ENCODE peak calls at places on chromosomes 12 and 14, in seven cellular contexts. E is NCI-H2081; P is A549; R is endodermal cell; X is NCI-H446; T is stimulated activated CD4-positive, alpha-beta T cell treated with anti-CD3 and anti-CD28 coated beads, Interleukin-15, amount 100 ng/mL, for 48 hours; Z is AG09309. B is an unnamed sample.

GRCh38 chr14:92450351-92451070 is 63.1 kb upstream of the RIN3 start:
- DNase-seq in E (no peak), P (no peak), R (peak; percentile 41), X (no peak), T (no peak), Z (no peak), B (no peak)

GRCh38 chr14:104369208-104369607 is 210.4 kb upstream of the C14orf180 start:
- DNase-seq in E (no peak), P (no peak), R (no peak), X (no peak), T (no peak), Z (no peak), B (no peak)

GRCh38 chr12:124270671-124271070 is 24.2 kb upstream of the RFLNA start:
- DNase-seq in E (no peak), P (no peak), R (no peak), X (no peak), T (no peak), Z (no peak), B (no peak)

GRCh38 chr12:43580601-43581000 is 28.6 kb upstream of the ADAMTS20 start:
- DNase-seq in E (no peak), P (no peak), R (no peak), X (no peak), T (no peak), Z (no peak), B (no peak)

GRCh38 chr12:94643585-94643984 is 6.8 kb downstream of the TMCC3 start:
- DNase-seq in E (no peak), P (no peak), R (no peak), X (no peak), T (no peak), Z (no peak), B (no peak)

GRCh38 chr14:83473416-83473815 is 1939.8 kb upstream of the SEL1L start:
- DNase-seq in E (no peak), P (no peak), R (no peak), X (no peak), T (no peak), Z (no peak), B (no peak)

GRCh38 chr14:92586001-92586947 is 72.7 kb downstream of the RIN3 start:
- DNase-seq in E (no peak), P (no peak), R (no peak), X (no peak), T (no peak), Z (peak; percentile 100), B (no peak)

GRCh38 chr12:90729741-90730140 is 225.2 kb downstream of the CCER1 start:
- DNase-seq in E (no peak), P (no peak), R (no peak), X (no peak), T (no peak), Z (no peak), B (no peak)

GRCh38 chr12:125403843-125404242 is 338.6 kb downstream of the AACS start:
- DNase-seq in E (no peak), P (no peak), R (no peak), X (no peak), T (no peak), Z (no peak), B (no peak)

GRCh38 chr14:61034416-61035100 is 53.5 kb downstream of the SLC38A6 start:
- DNase-seq in E (no peak), P (no peak), R (no peak), X (no peak), T (no peak), Z (no peak), B (no peak)

GRCh38 chr14:32230695-32231280 is 27.7 kb upstream of the RNU6-8 start:
- DNase-seq in E (no peak), P (peak; percentile 16), R (peak; percentile 47), X (no peak), T (no peak), Z (peak; percentile 69), B (no peak)

GRCh38 chr12:52203126-52203921 is 11.5 kb upstream of the KRT80 start:
- DNase-seq in E (peak; percentile 90), P (peak; percentile 66), R (peak; percentile 54), X (no peak), T (no peak), Z (no peak), B (peak; percentile 63)

GRCh38 chr14:69291396-69291795 is 31.4 kb downstream of the GALNT16 start:
- DNase-seq in E (no peak), P (no peak), R (peak; percentile 38), X (no peak), T (no peak), Z (no peak), B (no peak)

GRCh38 chr12:131133015-131133905 is 179.6 kb downstream of the ADGRD1 start:
- DNase-seq in E (no peak), P (no peak), R (no peak), X (no peak), T (no peak), Z (no peak), B (no peak)

GRCh38 chr14:101780390-101780789 is 18.9 kb downstream of the PPP2R5C start:
- DNase-seq in E (no peak), P (no peak), R (peak; percentile 67), X (no peak), T (no peak), Z (no peak), B (no peak)

GRCh38 chr12:53418221-53418620 is 5.4 kb upstream of the AMHR2 start:
- DNase-seq in E (no peak), P (no peak), R (no peak), X (no peak), T (no peak), Z (no peak), B (no peak)

GRCh38 chr14:104248203-104249055 is 110.0 kb downstream of the KIF26A start:
- DNase-seq in E (no peak), P (no peak), R (no peak), X (no peak), T (no peak), Z (no peak), B (no peak)

GRCh38 chr14:64870160-64870559 is 9.5 kb downstream of the SPTB start:
- DNase-seq in E (no peak), P (no peak), R (no peak), X (no peak), T (no peak), Z (no peak), B (no peak)

GRCh38 chr14:66010695-66011094 is 475.5 kb upstream of the CCDC196 start:
- DNase-seq in E (no peak), P (no peak), R (no peak), X (no peak), T (no peak), Z (no peak), B (no peak)

GRCh38 chr12:41917827-41918445 is 226.7 kb downstream of the GXYLT1 start:
- DNase-seq in E (no peak), P (no peak), R (no peak), X (no peak), T (no peak), Z (no peak), B (no peak)

GRCh38 chr14:59314953-59315599 is 126.6 kb downstream of the DAAM1 start:
- DNase-seq in E (no peak), P (no peak), R (no peak), X (no peak), T (no peak), Z (no peak), B (no peak)

GRCh38 chr12:21644516-21644915 is 13.1 kb downstream of the LDHB start:
- DNase-seq in E (no peak), P (no peak), R (no peak), X (no peak), T (no peak), Z (no peak), B (no peak)

GRCh38 chr14:75452900-75453816 is 25.3 kb downstream of the JDP2 start:
- DNase-seq in E (no peak), P (peak; percentile 56), R (peak; percentile 94), X (no peak), T (no peak), Z (peak; percentile 86), B (no peak)

GRCh38 chr12:124323771-124324530 is 29.1 kb downstream of the RFLNA start:
- DNase-seq in E (no peak), P (no peak), R (peak; percentile 44), X (no peak), T (no peak), Z (no peak), B (no peak)

GRCh38 chr12:123141615-123142517 is 9.0 kb downstream of the PITPNM2 start:
- DNase-seq in E (no peak), P (no peak), R (peak; percentile 67), X (no peak), T (no peak), Z (peak; percentile 32), B (no peak)

GRCh38 chr14:68840454-68840853 is 47.6 kb upstream of the ZFP36L1 start:
- DNase-seq in E (no peak), P (no peak), R (no peak), X (no peak), T (no peak), Z (no peak), B (no peak)

GRCh38 chr12:2925322-2925995 is 33.7 kb upstream of the TEAD4 start:
- DNase-seq in E (no peak), P (no peak), R (no peak), X (no peak), T (no peak), Z (no peak), B (no peak)

GRCh38 chr14:60094306-60094897 is 2.7 kb downstream of the PCNX4 start:
- DNase-seq in E (no peak), P (no peak), R (peak; percentile 90), X (no peak), T (no peak), Z (no peak), B (no peak)

B was measured in NCI-H1694 treated with DMSO at 0.1 percent for 48 hours.